ENCODE peak calls at places on chromosome 14, in nine cellular contexts. N is lower lobe of right lung, E is neural progenitor cell, Y is upper lobe of right lung, W is A549, S is IMR-90, L is uterus, P is mammary epithelial cell, K is HCT116. Z is an unnamed sample.

GRCh38 chr14:95119336-95119735 is 38.0 kb downstream of the DICER1 start:
- DNase-seq in N (no peak), E (peak; percentile 33), Y (no peak), W (no peak), S (no peak), L (no peak), P (no peak), K (no peak), Z (no peak)

GRCh38 chr14:105530446-105531087 is 4.2 kb downstream of the TMEM121 start:
- DNase-seq in N (no peak), E (no peak), Y (no peak), W (no peak), S (no peak), L (no peak), P (no peak), K (no peak), Z (no peak)

GRCh38 chr14:69956970-69957369 is 77.8 kb downstream of the SMOC1 start:
- DNase-seq in N (no peak), E (no peak), Y (no peak), W (no peak), S (no peak), L (no peak), P (no peak), K (no peak), Z (no peak)

GRCh38 chr14:76773956-76774355 is 12.7 kb downstream of the VASH1 start:
- DNase-seq in N (no peak), E (no peak), Y (no peak), W (no peak), S (no peak), L (peak; percentile 18), P (no peak), K (no peak), Z (no peak)

GRCh38 chr14:25413058-25413457 is 363.1 kb upstream of the STXBP6 start:
- DNase-seq in N (no peak), E (no peak), Y (no peak), W (no peak), S (no peak), L (no peak), P (no peak), K (no peak), Z (no peak)

GRCh38 chr14:54186821-54187365 is 209.9 kb upstream of the CDKN3 start:
- DNase-seq in N (no peak), E (no peak), Y (no peak), W (no peak), S (no peak), L (no peak), P (no peak), K (no peak), Z (no peak)

GRCh38 chr14:71538949-71539659 is 393.1 kb upstream of the RGS6 start:
- DNase-seq in N (no peak), E (no peak), Y (no peak), W (no peak), S (peak; percentile 12), L (no peak), P (no peak), K (no peak), Z (no peak)

GRCh38 chr14:32403688-32404087 is 74.6 kb downstream of the AKAP6 start:
- DNase-seq in N (no peak), E (no peak), Y (no peak), W (no peak), S (no peak), L (no peak), P (peak; percentile 21), K (no peak), Z (no peak)

GRCh38 chr14:31154956-31155355 is 52.6 kb downstream of the HECTD1 start:
- DNase-seq in N (no peak), E (no peak), Y (no peak), W (no peak), S (no peak), L (no peak), P (no peak), K (peak; percentile 34), Z (no peak)

GRCh38 chr14:99560403-99560802 is 43.6 kb downstream of the CCDC85C start:
- DNase-seq in N (no peak), E (no peak), Y (no peak), W (no peak), S (no peak), L (no peak), P (no peak), K (no peak), Z (no peak)

GRCh38 chr14:49218436-49219092 is 367.6 kb downstream of the RPS29 start:
- DNase-seq in N (no peak), E (no peak), Y (no peak), W (no peak), S (no peak), L (peak; percentile 15), P (no peak), K (no peak), Z (no peak)

GRCh38 chr14:30621354-30621953 is 665 bp upstream of the SCFD1 start:
- DNase-seq in N (peak; percentile 47), E (peak; percentile 7), Y (no peak), W (no peak), S (peak; percentile 3), L (no peak), P (peak; percentile 22), K (no peak), Z (peak; percentile 4)

GRCh38 chr14:33834101-33834955 is 116.5 kb downstream of the EGLN3 start:
- DNase-seq in N (no peak), E (no peak), Y (no peak), W (no peak), S (no peak), L (no peak), P (no peak), K (no peak), Z (no peak)

GRCh38 chr14:37711499-37712475 is 116.4 kb downstream of the TTC6 start:
- DNase-seq in N (no peak), E (no peak), Y (no peak), W (no peak), S (no peak), L (no peak), P (no peak), K (no peak), Z (no peak)

GRCh38 chr14:93784878-93785277 is 3.4 kb downstream of the PRIMA1 start:
- DNase-seq in N (no peak), E (no peak), Y (no peak), W (no peak), S (no peak), L (peak; percentile 34), P (no peak), K (no peak), Z (no peak)

GRCh38 chr14:100032749-100033148 is 32.5 kb upstream of the EVL start:
- DNase-seq in N (no peak), E (no peak), Y (no peak), W (no peak), S (no peak), L (no peak), P (no peak), K (no peak), Z (no peak)

GRCh38 chr14:76644875-76645518 is 116.3 kb upstream of the VASH1 start:
- DNase-seq in N (no peak), E (peak; percentile 84), Y (no peak), W (peak; percentile 58), S (peak; percentile 12), L (no peak), P (peak; percentile 17), K (peak; percentile 27), Z (no peak)

GRCh38 chr14:54219281-54220121 is 177.3 kb upstream of the CDKN3 start:
- DNase-seq in N (no peak), E (peak; percentile 65), Y (no peak), W (no peak), S (no peak), L (no peak), P (no peak), K (no peak), Z (no peak)

GRCh38 chr14:28375295-28375694 is 391.3 kb upstream of the FOXG1 start:
- DNase-seq in N (no peak), E (peak; percentile 56), Y (no peak), W (no peak), S (no peak), L (no peak), P (peak; percentile 30), K (no peak), Z (no peak)
- TF ChIP-seq CTCF in N (peak; percentile 20), E (peak; percentile 64), Y (peak; percentile 37), W (no peak), S (no peak), L (no peak), P (peak; percentile 80), K (no peak), Z (no peak)

GRCh38 chr14:68790656-68791077 is 2.2 kb downstream of the ZFP36L1 start:
- DNase-seq in N (no peak), E (no peak), Y (no peak), W (no peak), S (no peak), L (no peak), P (peak; percentile 6), K (no peak), Z (peak; percentile 55)

GRCh38 chr14:68792830-68793733 is at the start of gene ZFP36L1:
- DNase-seq in N (peak; percentile 96), E (peak; percentile 99), Y (peak; percentile 96), W (peak; percentile 92), S (peak; percentile 95), L (peak; percentile 93), P (peak; percentile 94), K (peak; percentile 95), Z (peak; percentile 89)

GRCh38 chr14:68789798-68790655 is 2.8 kb downstream of the ZFP36L1 start:
- DNase-seq in N (no peak), E (peak; percentile 26), Y (peak; percentile 71), W (no peak), S (no peak), L (no peak), P (peak; percentile 37), K (no peak), Z (no peak)

GRCh38 chr14:68792022-68792829 is 641 bp downstream of the ZFP36L1 start:
- DNase-seq in N (no peak), E (peak; percentile 35), Y (peak; percentile 70), W (no peak), S (no peak), L (peak; percentile 44), P (peak; percentile 30), K (no peak), Z (no peak)

GRCh38 chr14:68791078-68791983 is 1.5 kb downstream of the ZFP36L1 start:
- DNase-seq in N (no peak), E (peak; percentile 76), Y (no peak), W (no peak), S (no peak), L (no peak), P (peak; percentile 28), K (no peak), Z (no peak)
- H3K27ac ChIP-seq in N (peak overlapping the region; percentile 100), E (peak overlapping the region; percentile 99), Y (peak overlapping the region; percentile 100), W (peak overlapping the region; percentile 100), S (peak overlapping the region; percentile 98), L (peak overlapping the region; percentile 99), P (peak overlapping the region; percentile 98), K (peak overlapping the region; percentile 99), Z (peak overlapping the region; percentile 100)

GRCh38 chr14:40467969-40468368 is 1035.7 kb upstream of the FBXO33 start:
- DNase-seq in N (no peak), E (no peak), Y (no peak), W (no peak), S (no peak), L (no peak), P (no peak), K (no peak), Z (no peak)
- H3K9me3 ChIP-seq in N (no peaks in the 10 kb centered on the region), E (peaks cover 11% of the 10 kb centered on the region), Y (peaks cover 10% of the 10 kb centered on the region), W (no peaks in the 10 kb centered on the region), S (peaks cover 8% of the 10 kb centered on the region), L (no peaks in the 10 kb centered on the region), P (peaks cover 33% of the 10 kb centered on the region), K (peaks cover 3% of the 10 kb centered on the region), Z (no peaks in the 10 kb centered on the region)

DNA sequence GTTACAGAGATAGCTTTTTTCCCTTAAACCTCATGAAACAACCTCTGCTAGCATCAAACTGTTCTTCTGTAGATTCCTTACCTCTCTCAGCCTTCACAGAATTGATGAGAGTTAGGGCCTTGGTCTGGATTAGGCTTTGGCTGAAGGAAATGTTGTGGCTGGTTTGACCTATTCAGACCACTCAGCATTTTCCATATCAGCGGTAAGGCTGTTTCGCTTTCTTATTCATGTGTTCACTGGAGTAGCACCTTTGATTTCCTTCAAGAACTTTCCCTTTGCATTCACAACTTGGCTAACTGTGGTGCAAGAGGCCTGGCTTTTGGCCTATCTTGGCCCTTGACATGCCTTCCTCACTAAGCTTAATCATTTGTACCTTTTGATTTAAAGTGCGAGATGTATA is 50.7 kb upstream of the NRXN3 start:
- DNase-seq in N (no peak), E (no peak), Y (no peak), W (no peak), S (no peak), L (no peak), P (no peak), K (no peak), Z (no peak)
- TF ChIP-seq CTCF in N (no peak), E (no peak), Y (no peak), W (no peak), S (no peak), L (no peak), P (no peak), K (no peak), Z (no peak)